ENCODE peak calls at places on chromosomes 12 and 14, in ten cellular contexts. D, H, X, R, M, P, G, N, U and T are unnamed samples.

GRCh38 chr12:47903151-47903611 is 1.6 kb downstream of the VDR start:
- DNase-seq in D (peak), U (no peak), H (no peak), R (no peak), P (no peak), M (no peak), G (peak), X (peak), N (peak), T (peak)

GRCh38 chr12:124309744-124310143 is 14.9 kb downstream of the RFLNA start:
- DNase-seq in M (no peak), H (no peak), P (no peak), G (no peak), N (no peak), X (no peak), D (no peak), U (no peak), R (no peak), T (no peak)

GRCh38 chr12:105253882-105254513 is 18.0 kb upstream of the APPL2 start:
- DNase-seq in H (no peak), P (no peak), M (no peak), N (peak), U (peak), R (no peak), D (no peak), X (peak), G (peak), T (no peak)

GRCh38 chr12:49776413-49776812 is 35.1 kb downstream of the TMBIM6 start:
- DNase-seq in H (no peak), U (peak), R (no peak), P (no peak), G (peak), N (peak), X (no peak), M (peak), D (peak), T (peak)

GRCh38 chr12:53750812-53751335 is 905 bp downstream of the CISTR start:
- DNase-seq in M (peak), N (no peak), X (no peak), H (no peak), G (no peak), U (peak), R (no peak), D (no peak), P (no peak), T (peak)

GRCh38 chr12:21456291-21456780 is 18.9 kb downstream of the PYROXD1 start:
- DNase-seq in G (no peak), U (no peak), R (no peak), M (no peak), P (no peak), H (no peak), N (peak), X (no peak), D (peak), T (peak)

GRCh38 chr12:6231359-6232268 is 31.4 kb downstream of the CD9 start:
- DNase-seq in G (no peak), U (no peak), N (no peak), H (no peak), X (no peak), R (no peak), M (no peak), P (no peak), D (no peak), T (no peak)

GRCh38 chr12:40435251-40435650 is 210.5 kb downstream of the LRRK2 start:
- DNase-seq in G (no peak), M (no peak), U (no peak), D (no peak), H (no peak), X (no peak), N (no peak), P (no peak), R (no peak), T (no peak)

GRCh38 chr12:77089701-77090220 is 24.4 kb upstream of the E2F7 start:
- DNase-seq in U (no peak), N (no peak), P (no peak), G (no peak), X (no peak), M (no peak), D (no peak), R (no peak), H (no peak), T (no peak)

GRCh38 chr14:23068792-23069412 is 11.6 kb upstream of the CDH24 start:
- DNase-seq in D (no peak), H (no peak), R (peak), G (peak), P (no peak), M (peak), U (peak), N (peak), X (peak), T (peak)

GRCh38 chr12:98754095-98754494 is 109.0 kb downstream of the APAF1 start:
- DNase-seq in U (peak), H (no peak), X (peak), D (peak), M (no peak), G (peak), N (peak), R (no peak), P (no peak), T (no peak)

GRCh38 chr12:130770413-130771028 is 54.4 kb upstream of the RIMBP2 start:
- DNase-seq in D (no peak), N (no peak), G (no peak), H (no peak), X (no peak), P (no peak), U (no peak), R (no peak), M (no peak), T (no peak)

GRCh38 chr12:108117163-108117849 is 11.8 kb upstream of the WSCD2 start:
- DNase-seq in N (peak), G (no peak), P (no peak), M (no peak), D (no peak), R (no peak), U (peak), X (no peak), H (no peak), T (no peak)

GRCh38 chr12:93880853-93881522 is 203.8 kb downstream of the CRADD start:
- DNase-seq in X (no peak), N (no peak), H (no peak), P (no peak), G (no peak), D (no peak), U (no peak), R (no peak), M (no peak), T (no peak)

GRCh38 chr12:10718279-10718821 is 4.8 kb downstream of the YBX3 start:
- DNase-seq in N (peak), G (no peak), R (no peak), D (no peak), X (no peak), H (no peak), U (no peak), M (no peak), P (no peak), T (no peak)

GRCh38 chr12:46459111-46459510 is 86.5 kb upstream of the SLC38A2 start:
- DNase-seq in G (peak), M (no peak), U (no peak), P (no peak), X (no peak), R (no peak), D (no peak), N (peak), H (no peak), T (no peak)

GRCh38 chr14:104804481-104805325 is 3.8 kb downstream of the ZBTB42 start:
- DNase-seq in M (no peak), R (no peak), N (no peak), P (no peak), H (no peak), U (no peak), X (no peak), D (no peak), G (no peak), T (no peak)

GRCh38 chr14:26870096-26870495 is 272.3 kb upstream of the NOVA1 start:
- DNase-seq in P (no peak), R (no peak), U (no peak), N (no peak), M (no peak), G (no peak), X (no peak), D (no peak), H (no peak), T (no peak)